ENCODE peak calls at places on chromosomes 16 and 17, in seven cellular contexts. One of them, this sample, is unnamed.

GRCh38 chr17:77458202-77459017 is 317.6 kb downstream of the SEC14L1 start:
- DNase-seq in IMR-90: no peak
- DNase-seq in lower lobe of right lung: no peak
- DNase-seq in astrocyte of the spinal cord: no peak
- DNase-seq in thoracic aorta: no peak
- DNase-seq in upper lobe of right lung: no peak
- DNase-seq in DND-41: no peak
- DNase-seq in this sample: no peak

GRCh38 chr16:19323596-19323995 is 38.1 kb downstream of the CLEC19A start:
- DNase-seq in astrocyte of the spinal cord: no peak
- DNase-seq in thoracic aorta: no peak
- DNase-seq in upper lobe of right lung: no peak
- DNase-seq in IMR-90: no peak
- DNase-seq in lower lobe of right lung: no peak
- DNase-seq in DND-41: no peak
- DNase-seq in this sample: no peak

GRCh38 chr17:80346498-80347275 is 68.3 kb upstream of the ENDOV start:
- DNase-seq in DND-41: no peak
- DNase-seq in IMR-90: no peak
- DNase-seq in astrocyte of the spinal cord: no peak
- DNase-seq in thoracic aorta: no peak
- DNase-seq in lower lobe of right lung: no peak
- DNase-seq in upper lobe of right lung: peak; percentile 48
- DNase-seq in this sample: no peak

GRCh38 chr16:55478827-55479559 is at the start of gene MMP2:
- DNase-seq in DND-41: no peak
- DNase-seq in upper lobe of right lung: peak; percentile 74
- DNase-seq in thoracic aorta: no peak
- DNase-seq in IMR-90: peak; percentile 79
- DNase-seq in lower lobe of right lung: peak; percentile 66
- DNase-seq in astrocyte of the spinal cord: peak; percentile 81
- DNase-seq in this sample: peak; percentile 87

GRCh38 chr17:75390982-75391381 is 14.5 kb downstream of the GRB2 start:
- DNase-seq in lower lobe of right lung: no peak
- DNase-seq in IMR-90: peak; percentile 39
- DNase-seq in DND-41: no peak
- DNase-seq in thoracic aorta: no peak
- DNase-seq in astrocyte of the spinal cord: peak; percentile 56
- DNase-seq in upper lobe of right lung: no peak
- DNase-seq in this sample: peak; percentile 60

GRCh38 chr16:65120811-65121721 is 797 bp downstream of the CDH11 start:
- DNase-seq in lower lobe of right lung: no peak
- DNase-seq in IMR-90: peak; percentile 37
- DNase-seq in thoracic aorta: no peak
- DNase-seq in upper lobe of right lung: peak; percentile 65
- DNase-seq in astrocyte of the spinal cord: peak; percentile 43
- DNase-seq in DND-41: no peak
- DNase-seq in this sample: no peak

GRCh38 chr17:28326114-28326513 is 7.1 kb downstream of the TMEM97 start:
- DNase-seq in IMR-90: no peak
- DNase-seq in DND-41: no peak
- DNase-seq in thoracic aorta: no peak
- DNase-seq in upper lobe of right lung: no peak
- DNase-seq in lower lobe of right lung: no peak
- DNase-seq in astrocyte of the spinal cord: no peak
- DNase-seq in this sample: no peak

GRCh38 chr16:50721549-50722409 is 20.1 kb upstream of the CYLD start:
- DNase-seq in DND-41: no peak
- DNase-seq in lower lobe of right lung: no peak
- DNase-seq in upper lobe of right lung: no peak
- DNase-seq in IMR-90: no peak
- DNase-seq in thoracic aorta: no peak
- DNase-seq in astrocyte of the spinal cord: no peak
- DNase-seq in this sample: no peak

DNA sequence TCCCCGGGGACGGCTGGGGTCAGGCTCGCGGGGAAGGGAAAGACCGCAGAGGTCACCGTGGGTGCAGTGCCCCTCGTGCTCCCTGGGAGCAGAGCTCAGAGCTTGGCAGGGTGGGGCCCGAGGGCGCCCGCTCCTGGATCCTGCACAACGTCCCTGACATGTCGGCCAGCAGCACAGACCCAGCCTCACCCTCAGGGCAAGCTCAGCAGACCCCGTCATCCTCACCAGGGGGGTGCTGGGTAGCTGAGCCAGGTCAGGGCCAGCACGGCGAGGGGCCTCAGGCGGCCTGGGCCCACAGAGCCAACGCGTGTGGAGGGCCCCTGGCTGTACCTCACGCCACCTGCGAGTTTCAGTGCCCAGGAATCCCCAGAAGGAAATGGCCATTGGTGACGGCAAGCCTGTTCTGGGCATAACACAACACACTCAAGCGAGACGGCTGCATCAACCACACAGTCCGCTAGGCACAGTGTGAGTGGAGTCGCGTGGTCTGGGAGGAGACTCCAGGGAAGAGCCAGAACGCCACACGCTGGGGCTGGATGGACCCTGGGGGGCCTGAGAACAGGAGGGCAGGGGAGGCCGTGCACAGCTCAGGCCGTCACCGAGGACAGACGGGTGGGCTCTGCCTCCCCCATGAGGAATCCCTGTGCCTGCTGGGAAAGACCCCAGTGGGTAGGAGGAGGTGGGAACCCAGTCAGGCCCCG is 60.3 kb downstream of the ZNF778 start:
- DNase-seq in IMR-90: no peak
- DNase-seq in DND-41: no peak
- DNase-seq in upper lobe of right lung: no peak
- DNase-seq in astrocyte of the spinal cord: no peak
- DNase-seq in thoracic aorta: no peak
- DNase-seq in lower lobe of right lung: no peak
- DNase-seq in this sample: no peak
- H3K4me3 ChIP-seq in IMR-90: no peak overlapping the region
- H3K4me3 ChIP-seq in DND-41: no peak overlapping the region
- H3K4me3 ChIP-seq in upper lobe of right lung: no peak overlapping the region
- H3K4me3 ChIP-seq in astrocyte of the spinal cord: no peak overlapping the region
- H3K4me3 ChIP-seq in thoracic aorta: no peak overlapping the region
- H3K4me3 ChIP-seq in lower lobe of right lung: no peak overlapping the region
- H3K4me3 ChIP-seq in this sample: no peak overlapping the region

GRCh38 chr16:8907096-8907495 is 24.9 kb downstream of the LITAFD start:
- DNase-seq in lower lobe of right lung: no peak
- DNase-seq in astrocyte of the spinal cord: no peak
- DNase-seq in DND-41: no peak
- DNase-seq in thoracic aorta: no peak
- DNase-seq in IMR-90: no peak
- DNase-seq in upper lobe of right lung: no peak
- DNase-seq in this sample: no peak

GRCh38 chr16:8905168-8905762 is 23.1 kb downstream of the LITAFD start:
- DNase-seq in astrocyte of the spinal cord: peak; percentile 36
- DNase-seq in DND-41: no peak
- DNase-seq in thoracic aorta: no peak
- DNase-seq in IMR-90: peak; percentile 45
- DNase-seq in upper lobe of right lung: no peak
- DNase-seq in lower lobe of right lung: no peak
- DNase-seq in this sample: peak; percentile 60

GRCh38 chr16:8908779-8909468 is 26.8 kb downstream of the LITAFD start:
- DNase-seq in IMR-90: no peak
- DNase-seq in thoracic aorta: no peak
- DNase-seq in upper lobe of right lung: no peak
- DNase-seq in lower lobe of right lung: no peak
- DNase-seq in astrocyte of the spinal cord: no peak
- DNase-seq in DND-41: no peak
- DNase-seq in this sample: no peak

GRCh38 chr16:8904018-8904430 is 21.9 kb downstream of the LITAFD start:
- DNase-seq in astrocyte of the spinal cord: no peak
- DNase-seq in DND-41: no peak
- DNase-seq in lower lobe of right lung: no peak
- DNase-seq in thoracic aorta: no peak
- DNase-seq in upper lobe of right lung: no peak
- DNase-seq in IMR-90: no peak
- DNase-seq in this sample: no peak

GRCh38 chr16:8905795-8906591 is 23.8 kb downstream of the LITAFD start:
- DNase-seq in thoracic aorta: no peak
- DNase-seq in astrocyte of the spinal cord: no peak
- DNase-seq in lower lobe of right lung: no peak
- DNase-seq in IMR-90: no peak
- DNase-seq in upper lobe of right lung: no peak
- DNase-seq in DND-41: no peak
- DNase-seq in this sample: no peak
- TF ChIP-seq CTCF in thoracic aorta: no peak
- TF ChIP-seq CTCF in astrocyte of the spinal cord: peak; percentile 43
- TF ChIP-seq CTCF in lower lobe of right lung: no peak
- TF ChIP-seq CTCF in IMR-90: no peak
- TF ChIP-seq CTCF in upper lobe of right lung: peak; percentile 9
- TF ChIP-seq CTCF in DND-41: peak; percentile 55
- TF ChIP-seq CTCF in this sample: peak; percentile 26

GRCh38 chr16:647173-647902 is 1.8 kb upstream of the WDR90 start:
- DNase-seq in DND-41: no peak
- DNase-seq in astrocyte of the spinal cord: no peak
- DNase-seq in upper lobe of right lung: no peak
- DNase-seq in lower lobe of right lung: no peak
- DNase-seq in IMR-90: no peak
- DNase-seq in thoracic aorta: no peak
- DNase-seq in this sample: no peak

GRCh38 chr16:648786-649589 is at the start of gene WDR90:
- DNase-seq in lower lobe of right lung: peak; percentile 97
- DNase-seq in DND-41: peak; percentile 93
- DNase-seq in thoracic aorta: peak; percentile 64
- DNase-seq in upper lobe of right lung: peak; percentile 98
- DNase-seq in IMR-90: peak; percentile 86
- DNase-seq in astrocyte of the spinal cord: peak; percentile 88
- DNase-seq in this sample: peak; percentile 90

GRCh38 chr16:646679-647172 is 2.4 kb upstream of the WDR90 start:
- DNase-seq in astrocyte of the spinal cord: no peak
- DNase-seq in thoracic aorta: no peak
- DNase-seq in IMR-90: no peak
- DNase-seq in upper lobe of right lung: no peak
- DNase-seq in DND-41: no peak
- DNase-seq in lower lobe of right lung: no peak
- DNase-seq in this sample: no peak

GRCh38 chr16:649646-650045 is 481 bp downstream of the WDR90 start:
- DNase-seq in lower lobe of right lung: no peak
- DNase-seq in IMR-90: no peak
- DNase-seq in DND-41: peak; percentile 41
- DNase-seq in thoracic aorta: no peak
- DNase-seq in astrocyte of the spinal cord: no peak
- DNase-seq in upper lobe of right lung: no peak
- DNase-seq in this sample: no peak

DNA sequence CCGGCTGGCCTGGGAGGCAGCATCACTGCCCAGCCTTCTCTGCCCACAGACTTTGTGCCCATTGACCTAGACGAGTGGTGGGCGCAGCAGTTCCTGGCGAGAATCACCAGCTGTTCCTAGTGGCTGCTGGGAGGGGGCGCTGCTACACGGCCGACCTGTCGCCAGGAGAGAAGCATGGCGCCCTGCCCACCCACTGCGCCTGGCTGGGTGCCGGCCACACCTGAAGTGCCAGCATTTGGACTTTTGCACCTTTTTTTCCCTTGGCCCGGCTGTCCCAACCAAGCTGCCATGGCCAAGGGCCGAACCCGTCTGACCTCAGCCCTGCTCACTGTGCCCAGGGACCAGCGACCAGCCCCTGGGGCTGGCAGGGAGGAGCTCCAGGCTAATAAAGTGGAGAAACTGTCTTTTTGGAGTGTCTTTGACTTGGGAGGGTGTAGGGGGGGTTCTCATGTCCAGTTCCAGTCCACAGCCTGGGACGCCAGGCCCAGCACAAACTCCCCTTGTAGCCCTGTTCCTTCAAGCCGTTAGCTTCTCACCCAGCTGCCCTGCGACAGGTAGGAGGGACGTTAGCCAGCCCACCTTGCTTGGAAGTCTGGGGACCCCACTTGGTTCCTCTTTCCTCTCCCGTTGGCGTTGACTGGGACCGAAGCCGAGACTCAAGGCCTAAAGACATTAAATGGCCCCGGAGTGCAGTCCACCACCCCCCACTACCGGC is 937 bp upstream of the WDR90 start:
- DNase-seq in lower lobe of right lung: peak; percentile 70
- DNase-seq in DND-41: peak; percentile 55
- DNase-seq in upper lobe of right lung: peak; percentile 88
- DNase-seq in thoracic aorta: no peak
- DNase-seq in IMR-90: no peak
- DNase-seq in astrocyte of the spinal cord: no peak
- DNase-seq in this sample: peak; percentile 21
- H3K4me3 ChIP-seq in lower lobe of right lung: peak overlapping the region; percentile 79
- H3K4me3 ChIP-seq in DND-41: peak overlapping the region; percentile 84
- H3K4me3 ChIP-seq in upper lobe of right lung: peak overlapping the region; percentile 85
- H3K4me3 ChIP-seq in thoracic aorta: peak overlapping the region; percentile 79
- H3K4me3 ChIP-seq in IMR-90: peak overlapping the region; percentile 59
- H3K4me3 ChIP-seq in astrocyte of the spinal cord: peak overlapping the region; percentile 61
- H3K4me3 ChIP-seq in this sample: peak overlapping the region; percentile 68

DNA sequence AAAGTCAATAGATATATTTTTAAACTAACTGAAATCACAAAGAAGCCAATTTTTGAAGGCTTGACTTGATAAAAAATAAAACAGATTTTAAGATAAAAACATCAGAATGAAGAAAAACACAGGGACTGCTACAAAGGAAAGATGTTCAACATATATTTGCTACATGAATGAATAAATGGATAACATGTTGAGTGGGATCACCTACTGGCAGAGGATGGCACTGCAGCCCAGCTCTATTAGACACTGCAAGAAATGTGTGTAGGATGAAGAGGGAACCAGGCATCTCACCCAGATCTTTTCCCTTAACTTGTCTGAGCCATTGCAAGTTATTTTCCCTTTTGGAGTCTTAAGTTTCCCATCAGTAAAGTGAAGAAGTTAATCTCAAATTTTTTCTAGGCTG is 4.2 kb downstream of the AIPL1 start:
- DNase-seq in upper lobe of right lung: no peak
- DNase-seq in astrocyte of the spinal cord: no peak
- DNase-seq in IMR-90: no peak
- DNase-seq in thoracic aorta: no peak
- DNase-seq in lower lobe of right lung: no peak
- DNase-seq in DND-41: no peak
- DNase-seq in this sample: no peak
- TF ChIP-seq CTCF in upper lobe of right lung: peak; percentile 19
- TF ChIP-seq CTCF in astrocyte of the spinal cord: peak; percentile 46
- TF ChIP-seq CTCF in IMR-90: peak; percentile 17
- TF ChIP-seq CTCF in thoracic aorta: no peak
- TF ChIP-seq CTCF in lower lobe of right lung: peak; percentile 21
- TF ChIP-seq CTCF in DND-41: peak; percentile 62
- TF ChIP-seq CTCF in this sample: peak; percentile 49

This sample was measured in cardiac fibroblast.